ENCODE peak calls at places on chromosomes 12 and 14, in four cellular contexts. A is amniotic epithelial cell; X is HCT116; M is CD8-positive, alpha-beta T cell. E is an unnamed sample.

GRCh38 chr12:57178213-57178612 is 30.8 kb upstream of the LRP1-AS start:
- DNase-seq in M (no peak), X (no peak), A (no peak), E (no peak)

GRCh38 chr14:105340821-105341408 is 26.4 kb downstream of the PACS2 start:
- DNase-seq in M (no peak), X (no peak), A (no peak), E (no peak)

GRCh38 chr12:22657538-22657937 is 32.6 kb downstream of the ETNK1 start:
- DNase-seq in X (no peak), A (peak), M (no peak), E (no peak)

GRCh38 chr14:91119556-91120311 is 5.9 kb downstream of the DGLUCY start:
- DNase-seq in M (no peak), A (peak), X (peak), E (peak)

GRCh38 chr14:100825691-100826331 is at the start of gene MEG3:
- DNase-seq in X (no peak), A (peak), M (no peak), E (no peak)

GRCh38 chr14:99479903-99480855 is 480 bp downstream of the SETD3 start:
- DNase-seq in M (peak), A (peak), X (peak), E (no peak)

GRCh38 chr14:53035336-53035735 is 84.5 kb upstream of the FERMT2 start:
- DNase-seq in X (no peak), A (no peak), M (no peak), E (no peak)

GRCh38 chr12:47087088-47087688 is 7.4 kb upstream of the AMIGO2 start:
- DNase-seq in A (peak), X (no peak), M (no peak), E (no peak)

GRCh38 chr12:15629108-15629507 is 160.1 kb downstream of the EPS8 start:
- DNase-seq in X (peak), A (peak), M (no peak), E (peak)

GRCh38 chr12:22797686-22798085 is 172.7 kb downstream of the ETNK1 start:
- DNase-seq in M (no peak), A (no peak), X (no peak), E (no peak)

GRCh38 chr12:2354151-2354991 is 301.6 kb downstream of the CACNA1C start:
- DNase-seq in M (no peak), X (no peak), A (no peak), E (no peak)